ENCODE peak calls at places on chromosomes 7 and 10, in four cellular contexts. T is HAP-1; I is stimulated activated CD4-positive, alpha-beta T cell treated with anti-CD3 and anti-CD28 coated beads, Interleukin-2, amount 100 ng/mL, for 48 hours; R is naive thymus-derived CD8-positive, alpha-beta T cell. B is an unnamed sample.

GRCh38 chr10:62961951-62962523 is 145.9 kb upstream of the EGR2 start:
- DNase-seq in T (no peak), R (no peak), I (no peak), B (no peak)

GRCh38 chr7:24784292-24784691 is 27.0 kb upstream of the GSDME start:
- DNase-seq in T (no peak), I (no peak), R (no peak), B (no peak)

GRCh38 chr10:14698487-14699170 is 76.1 kb downstream of the FAM107B start:
- DNase-seq in T (no peak), I (no peak), R (no peak), B (no peak)

GRCh38 chr7:69129524-69129923 is 468.8 kb upstream of the AUTS2 start:
- DNase-seq in T (no peak), R (no peak), I (no peak), B (no peak)

GRCh38 chr7:101172854-101173751 is 7.0 kb downstream of the NAT16 start:
- DNase-seq in T (no peak), R (no peak), I (no peak), B (no peak)

GRCh38 chr10:132575320-132576201 is 38.0 kb downstream of the INPP5A start:
- DNase-seq in T (no peak), I (no peak), R (no peak), B (no peak)

GRCh38 chr7:140403878-140404564 is at the start of gene RAB19:
- DNase-seq in T (no peak), R (peak), I (peak), B (peak)

GRCh38 chr10:60140681-60141632 is 234.6 kb upstream of the CCDC6 start:
- DNase-seq in T (peak), I (no peak), R (no peak), B (no peak)

GRCh38 chr10:97388152-97388551 is 13.0 kb downstream of the RRP12 start:
- DNase-seq in I (no peak), R (no peak), T (no peak), B (no peak)

GRCh38 chr10:1489801-1490200 is 247.5 kb downstream of the ADARB2 start:
- DNase-seq in I (no peak), T (no peak), R (no peak), B (no peak)

GRCh38 chr10:88651131-88651541 is 13.1 kb upstream of the LIPF start:
- DNase-seq in I (no peak), T (no peak), R (no peak), B (no peak)

GRCh38 chr7:84058311-84059076 is 136.1 kb downstream of the SEMA3A start:
- DNase-seq in T (no peak), I (no peak), R (no peak), B (no peak)

GRCh38 chr7:131057015-131057518 is 270.6 kb upstream of the MKLN1 start:
- DNase-seq in I (no peak), T (no peak), R (no peak), B (no peak)

GRCh38 chr10:128073880-128074279 is 52.3 kb downstream of the MKI67 start:
- DNase-seq in R (no peak), T (no peak), I (no peak), B (no peak)

GRCh38 chr10:60200682-60201053 is 189.0 kb downstream of the ANK3 start:
- DNase-seq in R (no peak), T (no peak), I (no peak), B (no peak)

GRCh38 chr7:101862280-101863220 is 45.1 kb downstream of the CUX1 start:
- DNase-seq in R (no peak), T (peak), I (no peak), B (no peak)

GRCh38 chr7:46819819-46820218 is 762.1 kb downstream of the TNS3 start:
- DNase-seq in T (no peak), R (no peak), I (no peak), B (no peak)

GRCh38 chr10:3014968-3015367 is 52.4 kb upstream of the PFKP start:
- DNase-seq in R (no peak), T (no peak), I (no peak), B (no peak)

GRCh38 chr10:17626656-17627055 is 9.5 kb upstream of the HACD1 start:
- DNase-seq in T (no peak), R (no peak), I (no peak), B (no peak)

GRCh38 chr10:6037422-6037821 is 24.7 kb downstream of the IL2RA start:
- DNase-seq in T (no peak), R (no peak), I (no peak), B (no peak)

GRCh38 chr7:113856010-113856409 is 62.8 kb downstream of the PPP1R3A start:
- DNase-seq in T (no peak), R (no peak), I (no peak), B (no peak)

GRCh38 chr10:129896231-129897150 is 67.6 kb downstream of the EBF3 start:
- DNase-seq in I (no peak), T (peak), R (no peak), B (no peak)